ENCODE peak calls at places on chromosomes 7 and 10, in five cellular contexts. O is kidney, U is NT2/D1, T is epithelial cell of proximal tubule, P is heart left ventricle. H is an unnamed sample.
A peak's percentile ranks its signal among the peaks of the same experiment; 100 is the strongest.

GRCh38 chr10:102549549-102549948 is 45.8 kb downstream of the SUFU start:
- DNase-seq in O (no peak), U (no peak), T (no peak), P (no peak), H (no peak)

GRCh38 chr7:127447326-127447945 is 54.9 kb upstream of the ZNF800 start:
- DNase-seq in O (no peak), U (peak; percentile 57), T (peak; percentile 48), P (no peak), H (peak; percentile 3)

GRCh38 chr7:64581929-64582894 is 19.3 kb upstream of the ZNF680 start:
- DNase-seq in O (no peak), U (no peak), T (no peak), P (no peak), H (no peak)

GRCh38 chr7:141013345-141013715 is 1.4 kb downstream of the MRPS33 start:
- DNase-seq in O (no peak), U (no peak), T (no peak), P (no peak), H (no peak)

GRCh38 chr7:114084381-114085312 is 165.8 kb upstream of the PPP1R3A start:
- DNase-seq in O (peak; percentile 80), U (no peak), T (peak; percentile 30), P (peak; percentile 17), H (no peak)

GRCh38 chr10:43295436-43295835 is 28.6 kb upstream of the RASGEF1A start:
- DNase-seq in O (no peak), U (no peak), T (no peak), P (no peak), H (no peak)

GRCh38 chr7:131581241-131582157 is 25.1 kb upstream of the PODXL start:
- DNase-seq in O (peak; percentile 80), U (no peak), T (no peak), P (peak; percentile 86), H (no peak)

GRCh38 chr10:52318822-52319464 is 4.9 kb downstream of the DKK1 start:
- DNase-seq in O (no peak), U (no peak), T (no peak), P (no peak), H (peak; percentile 84)

GRCh38 chr10:109027534-109028185 is 895.7 kb downstream of the XPNPEP1 start:
- DNase-seq in O (no peak), U (no peak), T (no peak), P (no peak), H (no peak)

GRCh38 chr7:26365077-26365896 is 73.6 kb downstream of the SNX10 start:
- DNase-seq in O (no peak), U (peak; percentile 71), T (peak; percentile 73), P (peak; percentile 31), H (peak; percentile 57)

GRCh38 chr7:67754651-67755050 is 758.0 kb downstream of the TYW1 start:
- DNase-seq in O (no peak), U (no peak), T (no peak), P (no peak), H (no peak)

GRCh38 chr10:44697096-44697495 is 214.0 kb upstream of the TMEM72 start:
- DNase-seq in O (no peak), U (no peak), T (peak; percentile 78), P (no peak), H (no peak)

GRCh38 chr10:76403876-76404275 is 972.5 kb downstream of the LRMDA start:
- DNase-seq in O (no peak), U (no peak), T (no peak), P (no peak), H (no peak)

GRCh38 chr7:76155938-76156337 is 45.8 kb upstream of the SRRM3 start:
- DNase-seq in O (peak; percentile 44), U (no peak), T (no peak), P (peak; percentile 32), H (no peak)

GRCh38 chr10:94131885-94132284 is 138.2 kb downstream of the PLCE1 start:
- DNase-seq in O (no peak), U (no peak), T (no peak), P (no peak), H (no peak)

GRCh38 chr7:2404714-2405119 is 1.3 kb downstream of the CHST12 start:
- DNase-seq in O (no peak), U (no peak), T (no peak), P (no peak), H (no peak)
- H3K4me3 ChIP-seq in O (peak overlapping the region; percentile 76), U (peak overlapping the region; percentile 78), T (peak overlapping the region; percentile 91), P (peak overlapping the region; percentile 100), H (peak overlapping the region; percentile 71)

GRCh38 chr7:91264924-91265681 is 870 bp downstream of the FZD1 start:
- DNase-seq in O (peak; percentile 84), U (peak; percentile 32), T (no peak), P (peak; percentile 34), H (no peak)

GRCh38 chr7:91266067-91266930 is 2.1 kb downstream of the FZD1 start:
- DNase-seq in O (peak; percentile 80), U (no peak), T (no peak), P (peak; percentile 14), H (no peak)

GRCh38 chr7:91265693-91266066 is 1.4 kb downstream of the FZD1 start:
- DNase-seq in O (peak; percentile 79), U (no peak), T (no peak), P (peak; percentile 10), H (no peak)

GRCh38 chr7:91263359-91264082 is 712 bp upstream of the FZD1 start:
- DNase-seq in O (peak; percentile 85), U (no peak), T (no peak), P (peak; percentile 35), H (no peak)

DNA sequence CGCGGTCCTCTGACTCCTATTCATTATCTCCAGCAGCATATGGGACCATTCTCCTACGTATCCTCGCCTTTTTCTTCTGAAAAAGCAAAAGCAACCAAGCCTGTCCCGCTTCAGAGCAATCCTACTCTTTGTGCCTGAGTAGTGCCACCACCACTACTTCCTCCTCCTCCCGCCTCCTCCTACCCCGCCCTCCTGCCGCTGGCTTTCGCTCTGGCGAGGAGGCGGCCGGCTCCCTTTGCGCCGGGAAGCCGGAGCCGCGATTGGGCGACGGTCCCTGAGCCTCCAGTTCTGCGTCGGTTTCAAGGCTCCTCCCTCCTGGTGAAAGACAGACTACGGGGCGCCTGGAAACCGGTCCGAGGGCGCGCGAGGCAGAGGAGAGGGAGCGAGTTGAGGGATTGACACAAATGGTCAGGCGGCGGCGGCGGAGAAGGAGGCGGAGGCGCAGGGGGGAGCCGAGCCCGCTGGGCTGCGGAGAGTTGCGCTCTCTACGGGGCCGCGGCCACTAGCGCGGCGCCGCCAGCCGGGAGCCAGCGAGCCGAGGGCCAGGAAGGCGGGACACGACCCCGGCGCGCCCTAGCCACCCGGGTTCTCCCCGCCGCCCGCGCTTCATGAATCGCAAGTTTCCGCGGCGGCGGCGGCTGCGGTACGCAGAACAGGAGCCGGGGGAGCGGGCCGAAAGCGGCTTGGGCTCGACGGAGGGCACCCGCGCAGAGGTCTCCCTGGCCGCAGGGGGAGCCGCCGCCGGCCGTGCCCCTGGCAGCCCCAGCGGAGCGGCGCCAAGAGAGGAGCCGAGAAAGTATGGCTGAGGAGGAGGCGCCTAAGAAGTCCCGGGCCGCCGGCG is at the start of gene FZD1:
- DNase-seq in O (peak; percentile 99), U (peak; percentile 97), T (peak; percentile 79), P (peak; percentile 97), H (peak; percentile 96)
- H3K4me3 ChIP-seq in O (peak within 1 kb of the TSS; percentile 83), U (peak within 1 kb of the TSS; percentile 63), T (peak within 1 kb of the TSS; percentile 79), P (peak within 1 kb of the TSS; percentile 77), H (peak within 1 kb of the TSS; percentile 86)

DNA sequence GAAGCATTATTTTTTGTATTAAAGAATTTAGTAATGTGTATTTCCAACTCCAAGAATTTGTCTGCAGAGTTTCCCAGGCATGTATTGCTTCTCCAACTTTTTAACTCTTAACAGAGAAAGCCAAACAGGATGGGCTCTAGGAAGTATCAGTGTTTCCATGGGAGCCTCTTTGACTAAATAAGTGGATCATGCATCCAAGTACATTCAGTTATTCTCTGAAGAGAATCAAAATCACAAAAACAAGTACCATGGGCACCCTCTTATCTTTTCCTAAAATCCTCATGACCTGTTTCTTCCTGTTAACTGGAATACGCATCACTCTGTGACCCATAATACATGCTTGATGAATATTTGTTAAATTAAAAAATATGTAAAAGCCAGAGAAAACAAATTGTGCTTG is 186.9 kb upstream of the MGMT start:
- DNase-seq in O (no peak), U (no peak), T (no peak), P (no peak), H (no peak)
- H3K4me3 ChIP-seq in O (no peak overlapping the region), U (no peak overlapping the region), T (no peak overlapping the region), P (no peak overlapping the region), H (no peak overlapping the region)

GRCh38 chr10:86954681-86955500 is 2.5 kb downstream of the MMRN2 start:
- DNase-seq in O (peak; percentile 67), U (no peak), T (no peak), P (no peak), H (no peak)
- H3K4me3 ChIP-seq in O (peak overlapping the region; percentile 49), U (peak overlapping the region; percentile 1), T (no peak overlapping the region), P (peak overlapping the region; percentile 66), H (no peak overlapping the region)

DNA sequence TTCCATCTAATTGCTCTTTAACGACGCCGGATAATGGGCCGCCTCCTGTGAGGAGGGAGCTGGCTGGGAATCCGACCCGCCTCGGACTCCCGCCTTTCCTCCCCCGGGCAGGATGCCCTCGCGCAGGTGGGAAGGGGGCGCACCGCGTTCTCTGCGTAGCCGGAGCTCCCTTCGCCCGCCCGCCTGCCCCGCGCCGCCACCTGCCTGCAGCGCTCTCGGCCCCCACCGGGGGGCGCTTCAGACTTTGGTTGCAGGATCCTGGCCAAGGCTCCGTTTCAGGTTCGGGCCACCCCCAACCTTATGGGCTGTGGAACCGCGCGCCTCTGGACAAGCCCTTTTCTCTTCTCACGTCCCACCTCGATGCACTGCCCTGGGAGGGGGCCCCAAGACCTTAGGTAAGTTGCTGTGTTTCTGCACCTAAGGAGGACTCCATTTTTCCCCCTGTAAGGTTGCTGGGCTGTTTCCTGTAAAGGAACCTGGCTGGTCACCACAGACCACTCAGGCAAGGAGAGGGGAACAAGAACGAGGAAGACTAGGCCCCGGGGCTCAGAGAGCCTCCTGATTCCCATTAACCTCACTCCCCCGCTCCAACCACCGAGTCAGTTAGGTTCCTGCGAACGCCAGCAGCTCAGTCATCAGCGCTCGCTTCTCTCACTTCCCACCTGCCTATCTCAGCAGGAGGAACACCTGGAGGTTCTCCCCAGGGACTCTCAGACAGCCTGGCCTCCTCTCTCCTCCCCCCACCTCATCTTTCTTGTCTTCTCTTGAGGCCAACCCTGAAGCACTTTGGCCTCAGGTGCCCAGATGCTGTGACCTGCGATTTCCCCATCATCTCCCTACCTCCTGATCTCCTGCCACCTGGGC is 11.4 kb upstream of the KAZALD1 start:
- DNase-seq in O (peak; percentile 80), U (no peak), T (no peak), P (peak; percentile 56), H (no peak)
- H3K4me3 ChIP-seq in O (no peak overlapping the region), U (peak overlapping the region; percentile 4), T (peak overlapping the region; percentile 39), P (no peak overlapping the region), H (peak overlapping the region; percentile 39)

GRCh38 chr7:152923711-152924110 is 164.2 kb downstream of the ACTR3B start:
- DNase-seq in O (no peak), U (no peak), T (no peak), P (no peak), H (no peak)

GRCh38 chr7:152922318-152923081 is 162.9 kb downstream of the ACTR3B start:
- DNase-seq in O (no peak), U (no peak), T (no peak), P (no peak), H (no peak)

GRCh38 chr7:152925412-152926147 is 166.0 kb downstream of the ACTR3B start:
- DNase-seq in O (no peak), U (peak; percentile 51), T (no peak), P (no peak), H (no peak)

GRCh38 chr7:152924238-152924637 is 164.7 kb downstream of the ACTR3B start:
- DNase-seq in O (no peak), U (no peak), T (no peak), P (no peak), H (no peak)

GRCh38 chr7:152924826-152925411 is 165.4 kb downstream of the ACTR3B start:
- DNase-seq in O (no peak), U (no peak), T (no peak), P (no peak), H (no peak)
- H3K4me3 ChIP-seq in O (no peak overlapping the region), U (peak overlapping the region; percentile 25), T (no peak overlapping the region), P (peak overlapping the region; percentile 39), H (no peak overlapping the region)